ENCODE peak calls at places on chromosome 6, in four cellular contexts. I is AG04450, F is cardiac fibroblast, E is GM23248. X is an unnamed sample.
A peak's percentile ranks its signal among the peaks of the same experiment; 100 is the strongest.

GRCh38 chr6:129251669-129252376 is 368.9 kb downstream of the LAMA2 start:
- DNase-seq in I (peak; percentile 32), F (peak; percentile 85), E (peak; percentile 80), X (peak; percentile 87)

GRCh38 chr6:44110966-44111365 is 16.3 kb downstream of the MRPL14 start:
- DNase-seq in I (no peak), F (no peak), E (no peak), X (no peak)

GRCh38 chr6:162705736-162706135 is 21.8 kb downstream of the PRKN start:
- DNase-seq in I (no peak), F (no peak), E (no peak), X (no peak)

GRCh38 chr6:24332306-24332705 is 25.6 kb downstream of the DCDC2 start:
- DNase-seq in I (no peak), F (no peak), E (peak; percentile 60), X (peak; percentile 51)

GRCh38 chr6:148677594-148678476 is 69.0 kb upstream of the UST start:
- DNase-seq in I (no peak), F (no peak), E (no peak), X (no peak)

GRCh38 chr6:170144952-170145587 is 145.8 kb downstream of the DLL1 start:
- DNase-seq in I (no peak), F (no peak), E (peak; percentile 18), X (no peak)

GRCh38 chr6:16553531-16553930 is 207.7 kb downstream of the ATXN1 start:
- DNase-seq in I (no peak), F (no peak), E (no peak), X (no peak)

GRCh38 chr6:111623046-111623718 is 17.5 kb upstream of the TRAF3IP2 start:
- DNase-seq in I (no peak), F (no peak), E (no peak), X (no peak)

GRCh38 chr6:170089937-170090335 is 200.9 kb downstream of the DLL1 start:
- DNase-seq in I (no peak), F (peak; percentile 6), E (no peak), X (no peak)

GRCh38 chr6:138278326-138278725 is 60.0 kb upstream of the PBOV1 start:
- DNase-seq in I (no peak), F (peak; percentile 40), E (peak; percentile 62), X (peak; percentile 46)

GRCh38 chr6:49322861-49323260 is 140.2 kb downstream of the MMUT start:
- DNase-seq in I (no peak), F (no peak), E (no peak), X (no peak)

GRCh38 chr6:155678361-155678760 is 222.7 kb upstream of the NOX3 start:
- DNase-seq in I (peak; percentile 46), F (no peak), E (no peak), X (no peak)

GRCh38 chr6:108157234-108157971 is 8.4 kb upstream of the NR2E1 start:
- DNase-seq in I (no peak), F (no peak), E (no peak), X (no peak)

GRCh38 chr6:149169761-149170359 is 147.7 kb upstream of the TAB2 start:
- DNase-seq in I (no peak), F (peak; percentile 13), E (peak; percentile 66), X (no peak)

GRCh38 chr6:106125925-106126435 is 39.8 kb downstream of the PRDM1 start:
- DNase-seq in I (no peak), F (no peak), E (peak; percentile 36), X (no peak)

GRCh38 chr6:13886949-13887348 is 37.8 kb upstream of the RNF182 start:
- DNase-seq in I (no peak), F (no peak), E (no peak), X (peak; percentile 2)

GRCh38 chr6:41638002-41638800 is at the start of gene MDFI:
- DNase-seq in I (no peak), F (peak; percentile 38), E (no peak), X (no peak)

GRCh38 chr6:166588691-166589333 is 2.3 kb upstream of the RAMACL start:
- DNase-seq in I (peak; percentile 33), F (peak; percentile 79), E (peak; percentile 67), X (peak; percentile 72)

GRCh38 chr6:70303034-70303525 is at the start of gene COL9A1:
- DNase-seq in I (no peak), F (no peak), E (no peak), X (no peak)

GRCh38 chr6:97437087-97437486 is 154.1 kb upstream of the MMS22L start:
- DNase-seq in I (no peak), F (peak; percentile 33), E (peak; percentile 62), X (peak; percentile 47)

DNA sequence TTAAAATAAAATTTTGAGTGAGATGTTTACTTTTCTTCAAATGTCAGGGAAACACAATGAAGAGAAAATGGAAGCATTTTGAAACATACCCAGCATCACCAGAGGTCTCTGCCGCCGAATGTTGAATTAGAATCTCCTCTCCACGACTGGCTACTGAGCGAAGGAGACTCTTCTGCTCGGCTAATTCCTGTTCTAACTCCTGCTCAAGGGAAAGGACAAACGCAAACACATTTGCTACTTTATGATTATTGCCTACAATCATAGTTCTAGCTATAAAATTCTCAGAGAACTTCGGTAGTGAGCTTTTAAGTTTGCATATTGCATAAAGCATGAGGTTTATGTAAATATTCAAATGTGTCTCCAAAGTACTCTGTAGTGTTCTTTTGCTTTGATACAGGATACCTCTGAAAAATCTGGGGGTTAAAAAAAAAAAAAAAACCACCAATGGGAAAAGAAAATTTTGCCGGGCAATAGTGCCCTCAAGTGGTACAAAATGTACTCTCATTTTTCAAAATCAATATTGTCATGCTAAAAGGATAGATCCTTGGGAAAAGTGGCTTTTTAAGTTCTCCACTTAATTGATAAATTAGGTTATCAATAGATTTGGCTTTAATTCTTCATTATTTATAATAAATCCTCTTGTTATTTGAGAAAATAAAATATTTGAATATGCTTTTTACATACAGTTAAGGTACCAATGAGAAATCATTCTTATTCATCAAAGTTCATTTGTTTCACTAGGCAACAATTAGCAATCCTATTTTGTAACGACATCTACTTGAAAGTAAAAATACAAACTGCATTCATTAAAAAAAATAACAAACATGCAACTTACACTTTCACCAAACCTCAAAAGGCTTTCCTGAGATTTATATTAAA is 369.0 kb downstream of the SYNE1 start:
- DNase-seq in I (no peak), F (peak; percentile 44), E (peak; percentile 50), X (peak; percentile 48)
- H3K4me3 ChIP-seq in I (no peak overlapping the region), F (no peak overlapping the region), E (no peak overlapping the region), X (no peak overlapping the region)

DNA sequence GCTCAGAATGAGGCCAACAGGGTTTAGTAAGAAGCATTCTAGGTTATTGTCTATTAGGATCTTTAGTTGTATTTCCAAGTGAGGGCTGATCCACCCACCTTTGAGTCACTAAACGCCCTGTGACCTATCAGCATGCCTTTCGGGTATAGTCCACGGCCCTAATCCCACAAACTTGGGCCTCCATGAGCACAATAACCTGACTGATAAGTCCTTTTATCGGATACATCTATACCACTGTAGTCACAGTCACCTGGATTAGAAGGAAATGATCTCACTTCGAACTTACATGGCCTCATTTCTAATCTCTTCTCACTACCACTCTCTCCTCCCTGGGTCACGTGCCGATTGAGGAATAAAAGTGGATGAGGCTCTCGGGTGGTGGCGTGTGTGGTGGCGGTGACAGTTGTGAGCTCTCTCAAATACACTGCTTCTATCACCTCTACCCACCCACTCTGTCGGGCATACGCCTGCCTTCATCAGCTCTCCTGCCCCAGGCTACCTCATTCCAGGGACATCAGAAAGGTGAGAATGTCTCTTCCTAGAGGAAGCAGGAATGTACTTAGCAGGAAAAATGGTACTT is 65.2 kb downstream of the TRAM2 start:
- DNase-seq in I (no peak), F (no peak), E (peak; percentile 75), X (no peak)
- H3K4me3 ChIP-seq in I (no peak overlapping the region), F (no peak overlapping the region), E (peak overlapping the region; percentile 11), X (no peak overlapping the region)

DNA sequence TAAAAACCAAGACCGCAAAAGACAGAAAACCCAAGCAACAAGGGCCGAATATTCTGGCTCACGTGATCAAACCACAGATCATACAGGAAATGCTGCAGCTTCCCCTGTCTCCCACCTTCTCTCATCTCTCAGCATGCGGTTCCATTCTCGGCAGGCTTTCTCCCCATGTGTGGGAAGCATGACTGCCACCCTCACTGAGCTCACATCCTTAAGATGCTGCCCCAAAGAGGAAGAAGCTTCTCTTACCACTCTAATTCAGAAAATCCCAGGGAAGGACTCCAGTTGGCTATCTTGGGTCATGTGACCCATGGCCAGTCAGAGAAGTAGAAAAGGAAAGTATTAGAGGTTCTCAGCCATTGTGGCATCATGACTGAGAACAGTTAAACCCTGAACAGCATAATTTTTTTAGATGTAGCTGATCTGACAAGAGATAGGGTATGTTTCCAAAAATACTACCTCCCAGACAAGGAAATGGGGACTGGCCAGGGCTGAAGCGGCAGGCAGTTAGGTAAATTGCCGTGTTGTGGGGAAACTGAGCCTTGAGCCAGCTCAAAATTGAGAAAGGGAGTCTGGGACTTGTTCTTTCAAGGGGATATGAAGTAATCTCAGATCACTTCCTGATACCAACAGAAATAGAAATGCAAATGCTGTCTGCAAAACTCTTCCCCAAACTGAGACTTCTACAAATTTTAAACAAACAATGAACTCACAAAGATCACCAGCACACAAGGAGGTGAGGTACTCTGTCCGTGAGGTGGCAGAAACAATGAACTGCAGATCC is 37.1 kb upstream of the GRM4 start:
- DNase-seq in I (no peak), F (no peak), E (no peak), X (no peak)
- H3K4me3 ChIP-seq in I (no peak overlapping the region), F (no peak overlapping the region), E (no peak overlapping the region), X (no peak overlapping the region)

DNA sequence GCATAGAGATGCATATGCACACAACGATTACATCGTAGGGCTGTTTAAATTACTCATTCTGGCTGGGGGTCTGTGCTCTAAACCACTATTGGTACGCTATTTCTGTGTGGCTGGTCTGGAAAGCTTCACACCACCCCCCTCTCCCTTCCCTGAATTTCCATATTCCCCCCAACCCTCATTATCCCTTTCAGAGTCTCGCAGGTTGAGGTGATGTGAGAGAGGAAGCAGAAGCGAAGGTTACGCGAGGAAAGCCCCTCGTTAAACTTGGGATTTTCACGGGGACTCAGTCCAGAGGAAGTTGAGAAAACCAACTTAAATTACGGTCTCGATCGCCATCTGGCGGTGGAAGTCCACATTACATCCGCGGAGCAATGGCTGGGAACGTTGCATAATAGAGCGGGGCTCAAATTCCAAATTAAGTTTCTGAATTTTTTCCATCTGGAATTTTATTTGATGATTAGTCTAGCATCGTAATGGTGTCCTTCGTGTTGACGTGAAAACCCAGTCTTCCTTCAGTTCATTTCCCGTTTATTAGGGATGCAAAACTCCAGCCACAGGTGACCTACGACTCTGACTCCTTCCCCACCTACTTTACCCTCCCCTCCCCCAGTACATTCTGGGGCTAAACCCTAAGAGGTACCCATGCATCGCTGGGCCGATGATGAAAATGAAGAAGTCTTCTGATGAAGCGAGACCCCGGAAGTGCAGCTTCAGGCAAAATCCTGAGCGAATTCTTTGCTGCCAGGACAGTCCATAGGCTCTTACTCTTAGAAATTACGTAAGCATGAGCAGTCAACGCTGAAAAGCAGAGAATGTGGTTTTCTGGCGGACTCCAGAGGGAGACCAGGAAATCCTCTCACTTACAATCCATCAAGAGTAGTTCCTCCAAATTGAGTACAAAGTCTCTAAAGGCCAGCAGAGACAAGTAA is 19.7 kb downstream of the HLA-DOB start:
- DNase-seq in I (no peak), F (peak; percentile 70), E (peak; percentile 74), X (peak; percentile 75)
- H3K4me3 ChIP-seq in I (peak overlapping the region; percentile 47), F (peak overlapping the region; percentile 27), E (peak overlapping the region; percentile 67), X (peak overlapping the region; percentile 27)